ENCODE peak calls at places on chromosomes 1 and 21, in five cellular contexts. One of them, this sample, is unnamed.

GRCh38 chr1:221161571-221162041 is 282.4 kb downstream of the HLX start:
- DNase-seq in stomach: no peak
- DNase-seq in IMR-90: peak
- DNase-seq in fibroblast of mammary gland: peak
- DNase-seq in BE2C: no peak
- DNase-seq in this sample: no peak

GRCh38 chr1:98783821-98784220 is 122.3 kb downstream of the SNX7 start:
- DNase-seq in stomach: no peak
- DNase-seq in IMR-90: no peak
- DNase-seq in fibroblast of mammary gland: no peak
- DNase-seq in BE2C: peak
- DNase-seq in this sample: no peak

GRCh38 chr1:243251544-243251943 is 3.5 kb downstream of the CEP170 start:
- DNase-seq in stomach: no peak
- DNase-seq in IMR-90: no peak
- DNase-seq in fibroblast of mammary gland: no peak
- DNase-seq in BE2C: no peak
- DNase-seq in this sample: no peak

GRCh38 chr1:78607334-78607927 is 12.8 kb upstream of the IFI44L start:
- DNase-seq in stomach: no peak
- DNase-seq in IMR-90: peak
- DNase-seq in fibroblast of mammary gland: peak
- DNase-seq in BE2C: no peak
- DNase-seq in this sample: peak

GRCh38 chr1:12001996-12002493 is 17.3 kb upstream of the MIIP start:
- DNase-seq in stomach: no peak
- DNase-seq in IMR-90: no peak
- DNase-seq in fibroblast of mammary gland: no peak
- DNase-seq in BE2C: no peak
- DNase-seq in this sample: no peak

GRCh38 chr1:96545935-96546656 is 175.5 kb upstream of the PTBP2 start:
- DNase-seq in stomach: no peak
- DNase-seq in IMR-90: no peak
- DNase-seq in fibroblast of mammary gland: no peak
- DNase-seq in BE2C: no peak
- DNase-seq in this sample: no peak

GRCh38 chr1:241639653-241640148 is 468 bp downstream of the CHML start:
- DNase-seq in stomach: no peak
- DNase-seq in IMR-90: no peak
- DNase-seq in fibroblast of mammary gland: peak
- DNase-seq in BE2C: peak
- DNase-seq in this sample: no peak

GRCh38 chr1:12398135-12398450 is 168.3 kb downstream of the VPS13D start:
- DNase-seq in stomach: no peak
- DNase-seq in IMR-90: no peak
- DNase-seq in fibroblast of mammary gland: no peak
- DNase-seq in BE2C: no peak
- DNase-seq in this sample: no peak

GRCh38 chr1:221053889-221054288 is 174.6 kb downstream of the HLX start:
- DNase-seq in stomach: no peak
- DNase-seq in IMR-90: no peak
- DNase-seq in fibroblast of mammary gland: no peak
- DNase-seq in BE2C: no peak
- DNase-seq in this sample: no peak

GRCh38 chr1:94017155-94017829 is 103.7 kb downstream of the ABCA4 start:
- DNase-seq in stomach: no peak
- DNase-seq in IMR-90: no peak
- DNase-seq in fibroblast of mammary gland: peak
- DNase-seq in BE2C: no peak
- DNase-seq in this sample: no peak

GRCh38 chr1:110829955-110830553 is 42.9 kb upstream of the CD53 start:
- DNase-seq in stomach: no peak
- DNase-seq in IMR-90: peak
- DNase-seq in fibroblast of mammary gland: peak
- DNase-seq in BE2C: peak
- DNase-seq in this sample: peak

GRCh38 chr1:84360303-84360702 is 38.0 kb upstream of the DNASE2B start:
- DNase-seq in stomach: no peak
- DNase-seq in IMR-90: no peak
- DNase-seq in fibroblast of mammary gland: no peak
- DNase-seq in BE2C: no peak
- DNase-seq in this sample: no peak

GRCh38 chr21:26297856-26298255 is 127.3 kb upstream of the APP start:
- DNase-seq in stomach: no peak
- DNase-seq in IMR-90: no peak
- DNase-seq in fibroblast of mammary gland: no peak
- DNase-seq in BE2C: no peak
- DNase-seq in this sample: no peak

GRCh38 chr1:30284728-30285460 is 438.5 kb downstream of the MATN1 start:
- DNase-seq in stomach: no peak
- DNase-seq in IMR-90: no peak
- DNase-seq in fibroblast of mammary gland: no peak
- DNase-seq in BE2C: no peak
- DNase-seq in this sample: no peak

GRCh38 chr1:100400332-100400933 is 48.1 kb downstream of the CDC14A start:
- DNase-seq in stomach: peak
- DNase-seq in IMR-90: no peak
- DNase-seq in fibroblast of mammary gland: no peak
- DNase-seq in BE2C: no peak
- DNase-seq in this sample: peak

GRCh38 chr1:108643492-108644333 is 17.2 kb downstream of the HENMT1 start:
- DNase-seq in stomach: peak
- DNase-seq in IMR-90: peak
- DNase-seq in fibroblast of mammary gland: peak
- DNase-seq in BE2C: peak
- DNase-seq in this sample: peak

GRCh38 chr1:163165119-163165518 is 37.6 kb downstream of the RGS5 start:
- DNase-seq in stomach: no peak
- DNase-seq in IMR-90: no peak
- DNase-seq in fibroblast of mammary gland: no peak
- DNase-seq in BE2C: no peak
- DNase-seq in this sample: no peak

GRCh38 chr1:85465099-85465790 is at the start of gene DDAH1:
- DNase-seq in stomach: peak
- DNase-seq in IMR-90: peak
- DNase-seq in fibroblast of mammary gland: peak
- DNase-seq in BE2C: peak
- DNase-seq in this sample: no peak

GRCh38 chr1:161185282-161185682 is 8.0 kb upstream of the B4GALT3 start:
- DNase-seq in stomach: peak
- DNase-seq in IMR-90: peak
- DNase-seq in fibroblast of mammary gland: peak
- DNase-seq in BE2C: peak
- DNase-seq in this sample: peak

GRCh38 chr1:184854456-184855180 is 100.0 kb upstream of the EDEM3 start:
- DNase-seq in stomach: no peak
- DNase-seq in IMR-90: peak
- DNase-seq in fibroblast of mammary gland: peak
- DNase-seq in BE2C: no peak
- DNase-seq in this sample: no peak

GRCh38 chr1:233959089-233959488 is 54.6 kb downstream of the SLC35F3 start:
- DNase-seq in stomach: no peak
- DNase-seq in IMR-90: no peak
- DNase-seq in fibroblast of mammary gland: no peak
- DNase-seq in BE2C: no peak
- DNase-seq in this sample: no peak

GRCh38 chr1:16888806-16889178 is 7.0 kb upstream of the RNU1-2 start:
- DNase-seq in stomach: no peak
- DNase-seq in IMR-90: no peak
- DNase-seq in fibroblast of mammary gland: no peak
- DNase-seq in BE2C: no peak
- DNase-seq in this sample: no peak

GRCh38 chr1:78884685-78885452 is 121.7 kb downstream of the ADGRL4 start:
- DNase-seq in stomach: no peak
- DNase-seq in IMR-90: peak
- DNase-seq in fibroblast of mammary gland: peak
- DNase-seq in BE2C: no peak
- DNase-seq in this sample: no peak

GRCh38 chr1:185499986-185500626 is 183.1 kb upstream of the IVNS1ABP start:
- DNase-seq in stomach: no peak
- DNase-seq in IMR-90: peak
- DNase-seq in fibroblast of mammary gland: peak
- DNase-seq in BE2C: no peak
- DNase-seq in this sample: no peak

GRCh38 chr1:215076312-215076711 is 6.2 kb upstream of the KCNK2 start:
- DNase-seq in stomach: no peak
- DNase-seq in IMR-90: peak
- DNase-seq in fibroblast of mammary gland: peak
- DNase-seq in BE2C: peak
- DNase-seq in this sample: peak

GRCh38 chr1:192512426-192513125 is 63.0 kb upstream of the RGS1 start:
- DNase-seq in stomach: no peak
- DNase-seq in IMR-90: no peak
- DNase-seq in fibroblast of mammary gland: no peak
- DNase-seq in BE2C: no peak
- DNase-seq in this sample: no peak

GRCh38 chr1:192506741-192507155 is 68.8 kb upstream of the RGS1 start:
- DNase-seq in stomach: no peak
- DNase-seq in IMR-90: peak
- DNase-seq in fibroblast of mammary gland: peak
- DNase-seq in BE2C: no peak
- DNase-seq in this sample: peak
- TF ChIP-seq CTCF in stomach: no peak
- TF ChIP-seq CTCF in IMR-90: peak
- TF ChIP-seq CTCF in fibroblast of mammary gland: peak
- TF ChIP-seq CTCF in BE2C: peak
- TF ChIP-seq CTCF in this sample: peak

GRCh38 chr1:205810448-205811157 is 2.4 kb downstream of the SLC41A1 start:
- DNase-seq in stomach: no peak
- DNase-seq in IMR-90: no peak
- DNase-seq in fibroblast of mammary gland: no peak
- DNase-seq in BE2C: no peak
- DNase-seq in this sample: no peak
- TF ChIP-seq CTCF in stomach: no peak
- TF ChIP-seq CTCF in IMR-90: peak
- TF ChIP-seq CTCF in fibroblast of mammary gland: peak
- TF ChIP-seq CTCF in BE2C: peak
- TF ChIP-seq CTCF in this sample: no peak

GRCh38 chr1:150010388-150011115 is at the start of gene OTUD7B:
- DNase-seq in stomach: peak
- DNase-seq in IMR-90: peak
- DNase-seq in fibroblast of mammary gland: peak
- DNase-seq in BE2C: peak
- DNase-seq in this sample: peak
- TF ChIP-seq CTCF in stomach: no peak
- TF ChIP-seq CTCF in IMR-90: no peak
- TF ChIP-seq CTCF in fibroblast of mammary gland: no peak
- TF ChIP-seq CTCF in BE2C: no peak
- TF ChIP-seq CTCF in this sample: no peak

DNA sequence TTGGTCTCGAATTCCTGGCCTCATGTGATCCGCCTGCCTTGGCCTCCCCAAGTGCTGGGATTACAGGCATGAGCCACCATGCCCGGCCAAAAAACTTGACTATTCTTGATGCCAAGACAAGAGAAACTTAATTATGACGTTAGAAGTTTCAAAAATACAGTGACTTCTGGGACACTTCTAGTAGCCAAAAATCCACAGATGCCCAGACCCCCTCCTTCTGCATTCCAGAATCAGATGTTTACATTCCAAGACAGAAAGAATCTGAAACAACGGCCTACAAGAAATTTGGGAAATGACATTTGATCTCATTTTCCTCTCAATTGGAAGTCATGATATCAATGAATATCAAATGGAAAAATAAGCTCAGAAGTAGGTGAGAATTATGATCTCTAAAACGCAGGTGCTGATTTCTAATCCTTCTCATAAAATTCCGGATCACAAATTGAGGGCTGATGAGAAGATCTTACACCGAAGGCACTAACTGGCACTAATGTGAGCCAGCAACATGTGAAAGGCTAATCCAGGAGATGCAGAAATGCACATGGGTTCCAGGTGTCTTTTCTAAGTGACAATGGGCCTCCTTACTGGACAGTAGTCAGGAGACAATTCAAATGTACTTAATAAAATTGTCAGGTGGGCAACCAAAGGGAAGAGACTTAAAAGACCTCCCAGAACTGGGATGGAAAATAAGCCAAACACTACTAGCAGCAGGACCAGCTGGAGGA is 5.5 kb downstream of the RAB29 start:
- DNase-seq in stomach: no peak
- DNase-seq in IMR-90: no peak
- DNase-seq in fibroblast of mammary gland: no peak
- DNase-seq in BE2C: no peak
- DNase-seq in this sample: no peak
- TF ChIP-seq CTCF in stomach: no peak
- TF ChIP-seq CTCF in IMR-90: no peak
- TF ChIP-seq CTCF in fibroblast of mammary gland: no peak
- TF ChIP-seq CTCF in BE2C: no peak
- TF ChIP-seq CTCF in this sample: no peak

DNA sequence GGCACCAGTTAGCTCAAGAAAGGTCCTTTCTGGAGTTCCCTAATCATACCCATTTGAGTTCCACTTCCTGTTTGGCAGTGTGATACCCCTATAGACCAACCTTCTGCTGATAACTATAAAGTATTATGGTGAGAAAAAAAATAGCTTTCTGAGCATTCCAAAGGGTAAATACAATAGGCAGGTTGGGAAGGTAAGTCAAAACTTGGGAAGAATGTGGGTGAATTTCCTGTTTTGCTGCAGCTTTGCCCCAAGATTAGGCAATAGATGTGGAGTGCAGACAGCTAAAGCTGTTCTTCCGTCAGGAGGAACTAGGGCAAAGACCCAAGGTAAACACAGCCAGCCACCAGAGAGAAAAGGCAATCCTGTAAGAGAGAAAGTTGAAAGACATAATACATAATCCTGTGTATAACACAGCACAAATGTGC is 49.9 kb upstream of the GUCA2A start:
- DNase-seq in stomach: peak
- DNase-seq in IMR-90: peak
- DNase-seq in fibroblast of mammary gland: peak
- DNase-seq in BE2C: no peak
- DNase-seq in this sample: no peak
- TF ChIP-seq CTCF in stomach: no peak
- TF ChIP-seq CTCF in IMR-90: no peak
- TF ChIP-seq CTCF in fibroblast of mammary gland: no peak
- TF ChIP-seq CTCF in BE2C: no peak
- TF ChIP-seq CTCF in this sample: no peak

GRCh38 chr1:25590096-25590824 is 26.3 kb upstream of the MAN1C1 start:
- DNase-seq in stomach: peak
- DNase-seq in IMR-90: peak
- DNase-seq in fibroblast of mammary gland: peak
- DNase-seq in BE2C: peak
- DNase-seq in this sample: no peak
- TF ChIP-seq CTCF in stomach: no peak
- TF ChIP-seq CTCF in IMR-90: peak
- TF ChIP-seq CTCF in fibroblast of mammary gland: no peak
- TF ChIP-seq CTCF in BE2C: peak
- TF ChIP-seq CTCF in this sample: no peak

DNA sequence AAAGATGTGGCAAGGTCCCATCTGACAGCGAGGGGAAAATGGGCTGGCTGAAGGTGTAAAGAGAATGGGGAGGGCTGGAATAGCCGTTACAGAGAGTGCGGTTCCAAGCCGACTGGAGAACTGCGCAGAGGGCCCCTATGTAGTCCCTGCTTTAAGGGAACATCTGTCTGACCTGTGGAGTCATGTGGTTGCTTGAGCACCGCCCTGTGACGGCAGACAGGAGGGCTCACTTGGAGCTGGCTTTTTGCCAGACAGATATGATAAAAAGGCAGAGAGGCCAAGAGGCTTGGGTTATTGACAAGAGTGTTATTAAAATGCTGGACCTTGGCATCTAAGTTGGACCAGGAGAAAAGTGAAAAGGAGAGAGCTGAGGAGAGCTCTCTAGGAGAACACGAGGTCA is 5.9 kb upstream of the PTPRF start:
- DNase-seq in stomach: no peak
- DNase-seq in IMR-90: no peak
- DNase-seq in fibroblast of mammary gland: no peak
- DNase-seq in BE2C: peak
- DNase-seq in this sample: no peak
- TF ChIP-seq CTCF in stomach: no peak
- TF ChIP-seq CTCF in IMR-90: no peak
- TF ChIP-seq CTCF in fibroblast of mammary gland: no peak
- TF ChIP-seq CTCF in BE2C: no peak
- TF ChIP-seq CTCF in this sample: no peak